ENCODE peak calls at places on chromosomes 6 and 20, in seven cellular contexts. T, L, X, U, O, J and F are unnamed samples. For H3K4me1, the result is how much of the 10 kb centered on the place peaks cover.

GRCh38 chr6:159108438-159108985 is 60.7 kb upstream of the FNDC1 start:
- DNase-seq in T (no peak), L (no peak), X (no peak), U (peak), O (no peak), J (no peak), F (no peak)

GRCh38 chr20:56143759-56144158 is 104.8 kb upstream of the MC3R start:
- DNase-seq in T (no peak), L (no peak), X (no peak), U (no peak), O (no peak), J (no peak), F (no peak)

GRCh38 chr6:30397697-30398096 is 52.7 kb downstream of the RPP21 start:
- DNase-seq in T (no peak), L (no peak), X (no peak), U (no peak), O (no peak), J (no peak), F (no peak)

GRCh38 chr20:58604410-58604881 is 46.6 kb upstream of the STX16 start:
- DNase-seq in T (no peak), L (no peak), X (no peak), U (no peak), O (peak), J (no peak), F (no peak)

GRCh38 chr6:118468682-118469465 is 79.2 kb upstream of the PLN start:
- DNase-seq in T (no peak), L (no peak), X (no peak), U (no peak), O (no peak), J (no peak), F (no peak)

GRCh38 chr20:41393705-41394066 is 27.1 kb upstream of the EMILIN3 start:
- DNase-seq in T (no peak), L (no peak), X (no peak), U (no peak), O (no peak), J (no peak), F (peak)

GRCh38 chr6:141488466-141488865 is 644.3 kb upstream of the GJE1 start:
- DNase-seq in T (no peak), L (no peak), X (no peak), U (no peak), O (no peak), J (no peak), F (no peak)

GRCh38 chr20:47866480-47866879 is 81.2 kb upstream of the SULF2 start:
- DNase-seq in T (no peak), L (no peak), X (no peak), U (no peak), O (no peak), J (no peak), F (no peak)

GRCh38 chr6:137489410-137490371 is 4.5 kb downstream of the OLIG3 start:
- DNase-seq in T (no peak), L (no peak), X (no peak), U (no peak), O (no peak), J (peak), F (no peak)

GRCh38 chr20:50203951-50204937 is 13.6 kb downstream of the CEBPB start:
- DNase-seq in T (peak), L (no peak), X (no peak), U (no peak), O (no peak), J (no peak), F (no peak)

GRCh38 chr6:26125015-26125690 is 37.9 kb downstream of the HFE start:
- DNase-seq in T (no peak), L (no peak), X (no peak), U (peak), O (peak), J (peak), F (peak)

GRCh38 chr6:113320653-113321052 is 536.5 kb upstream of the MARCKS start:
- DNase-seq in T (no peak), L (no peak), X (no peak), U (no peak), O (no peak), J (no peak), F (no peak)

GRCh38 chr20:49548371-49548947 is 19.5 kb downstream of the PTGIS start:
- DNase-seq in T (no peak), L (no peak), X (no peak), U (no peak), O (no peak), J (no peak), F (no peak)

GRCh38 chr20:32978009-32978335 is 26.3 kb downstream of the SUN5 start:
- DNase-seq in T (no peak), L (no peak), X (no peak), U (no peak), O (no peak), J (no peak), F (no peak)

GRCh38 chr20:23568320-23569011 is at the start of gene CST9L:
- DNase-seq in T (no peak), L (no peak), X (no peak), U (no peak), O (peak), J (no peak), F (no peak)

GRCh38 chr20:58634121-58634817 is 16.8 kb upstream of the STX16 start:
- DNase-seq in T (no peak), L (no peak), X (peak), U (no peak), O (peak), J (no peak), F (peak)

GRCh38 chr6:157239148-157239547 is 84.2 kb downstream of the TMEM242 start:
- DNase-seq in T (no peak), L (no peak), X (no peak), U (no peak), O (peak), J (no peak), F (peak)

GRCh38 chr6:80457044-80457933 is 350.8 kb downstream of the BCKDHB start:
- DNase-seq in T (peak), L (peak), X (peak), U (peak), O (no peak), J (no peak), F (peak)

GRCh38 chr6:134031696-134032255 is 20.6 kb downstream of the SLC2A12 start:
- DNase-seq in T (no peak), L (no peak), X (no peak), U (no peak), O (no peak), J (no peak), F (no peak)

GRCh38 chr20:56373942-56374341 is 15.2 kb downstream of the FAM210B start:
- DNase-seq in T (no peak), L (no peak), X (no peak), U (no peak), O (no peak), J (peak), F (no peak)

GRCh38 chr20:57441510-57442154 is 50.4 kb downstream of the RBM38 start:
- DNase-seq in T (no peak), L (peak), X (no peak), U (no peak), O (peak), J (no peak), F (peak)

GRCh38 chr6:446418-447366 is 55.1 kb downstream of the IRF4 start:
- DNase-seq in T (no peak), L (no peak), X (no peak), U (no peak), O (peak), J (no peak), F (no peak)

GRCh38 chr20:37235065-37235464 is 26.5 kb downstream of the GHRH start:
- DNase-seq in T (no peak), L (no peak), X (no peak), U (no peak), O (no peak), J (peak), F (no peak)

GRCh38 chr6:32785781-32786533 is 22.6 kb upstream of the HLA-DQB2 start:
- DNase-seq in T (no peak), L (no peak), X (no peak), U (peak), O (no peak), J (peak), F (peak)

GRCh38 chr6:82246370-82246769 is 1.2 kb downstream of the IBTK start:
- DNase-seq in T (no peak), L (no peak), X (no peak), U (no peak), O (no peak), J (peak), F (no peak)

GRCh38 chr6:12327391-12327790 is 37.2 kb downstream of the EDN1 start:
- DNase-seq in T (no peak), L (no peak), X (no peak), U (no peak), O (no peak), J (no peak), F (no peak)

GRCh38 chr6:85015396-85015990 is 251.1 kb upstream of the TBX18 start:
- DNase-seq in T (no peak), L (peak), X (peak), U (peak), O (no peak), J (peak), F (peak)

GRCh38 chr6:132333639-132334516 is 67.4 kb downstream of the MOXD1 start:
- DNase-seq in T (no peak), L (no peak), X (no peak), U (peak), O (no peak), J (peak), F (no peak)

GRCh38 chr6:168016756-168017525 is 19.5 kb downstream of the KIF25 start:
- DNase-seq in T (no peak), L (no peak), X (no peak), U (no peak), O (no peak), J (no peak), F (no peak)

GRCh38 chr20:63858393-63859165 is 2.7 kb upstream of the ABHD16B start:
- DNase-seq in T (peak), L (peak), X (peak), U (peak), O (peak), J (peak), F (peak)

GRCh38 chr6:45959534-45960195 is 56.0 kb downstream of the CLIC5 start:
- DNase-seq in T (no peak), L (no peak), X (no peak), U (no peak), O (no peak), J (no peak), F (no peak)

GRCh38 chr6:71419954-71420692 is 131.5 kb downstream of the OGFRL1 start:
- DNase-seq in T (peak), L (peak), X (peak), U (peak), O (peak), J (no peak), F (peak)

GRCh38 chr6:169794317-169795055 is 43.1 kb downstream of the ERMARD start:
- DNase-seq in T (no peak), L (peak), X (no peak), U (no peak), O (peak), J (no peak), F (no peak)

GRCh38 chr20:4916991-4917881 is 84.1 kb downstream of the SLC23A2 start:
- DNase-seq in T (no peak), L (no peak), X (no peak), U (no peak), O (no peak), J (no peak), F (no peak)

GRCh38 chr20:11675920-11676617 is 241.6 kb upstream of the BTBD3 start:
- DNase-seq in T (no peak), L (no peak), X (no peak), U (no peak), O (no peak), J (no peak), F (no peak)

GRCh38 chr6:1616556-1617463 is 7.1 kb downstream of the FOXC1 start:
- DNase-seq in T (no peak), L (no peak), X (no peak), U (no peak), O (no peak), J (no peak), F (no peak)

GRCh38 chr6:1615651-1616420 is 6.1 kb downstream of the FOXC1 start:
- DNase-seq in T (no peak), L (no peak), X (no peak), U (no peak), O (no peak), J (no peak), F (no peak)

GRCh38 chr6:1614448-1614766 is 4.7 kb downstream of the FOXC1 start:
- DNase-seq in T (no peak), L (no peak), X (no peak), U (no peak), O (no peak), J (no peak), F (no peak)

GRCh38 chr6:1613631-1614447 is 4.1 kb downstream of the FOXC1 start:
- DNase-seq in T (no peak), L (no peak), X (no peak), U (no peak), O (no peak), J (no peak), F (no peak)

GRCh38 chr6:1614767-1615650 is 5.3 kb downstream of the FOXC1 start:
- DNase-seq in T (no peak), L (no peak), X (no peak), U (no peak), O (no peak), J (no peak), F (no peak)
- H3K4me3 ChIP-seq in T (peak), L (no peak), X (no peak), U (peak), O (no peak), J (no peak), F (no peak)

GRCh38 chr20:3784863-3785239 is 1.7 kb downstream of the CENPB start:
- DNase-seq in T (no peak), L (no peak), X (no peak), U (no peak), O (peak), J (no peak), F (no peak)
- H3K4me1 ChIP-seq in T (under half), L (under half), X (under half), U (under half), O (half or more), J (under half), F (under half)

GRCh38 chr6:15491986-15492269 is 170.9 kb downstream of the DTNBP1 start:
- DNase-seq in T (no peak), L (no peak), X (no peak), U (no peak), O (no peak), J (no peak), F (peak)

GRCh38 chr6:15498640-15499039 is 164.2 kb downstream of the DTNBP1 start:
- DNase-seq in T (no peak), L (no peak), X (no peak), U (no peak), O (no peak), J (peak), F (no peak)

GRCh38 chr6:15493437-15494168 is 169.2 kb downstream of the DTNBP1 start:
- DNase-seq in T (no peak), L (no peak), X (no peak), U (no peak), O (no peak), J (no peak), F (no peak)

GRCh38 chr6:15496345-15497131 is 166.3 kb downstream of the DTNBP1 start:
- DNase-seq in T (no peak), L (no peak), X (no peak), U (no peak), O (no peak), J (no peak), F (no peak)

DNA sequence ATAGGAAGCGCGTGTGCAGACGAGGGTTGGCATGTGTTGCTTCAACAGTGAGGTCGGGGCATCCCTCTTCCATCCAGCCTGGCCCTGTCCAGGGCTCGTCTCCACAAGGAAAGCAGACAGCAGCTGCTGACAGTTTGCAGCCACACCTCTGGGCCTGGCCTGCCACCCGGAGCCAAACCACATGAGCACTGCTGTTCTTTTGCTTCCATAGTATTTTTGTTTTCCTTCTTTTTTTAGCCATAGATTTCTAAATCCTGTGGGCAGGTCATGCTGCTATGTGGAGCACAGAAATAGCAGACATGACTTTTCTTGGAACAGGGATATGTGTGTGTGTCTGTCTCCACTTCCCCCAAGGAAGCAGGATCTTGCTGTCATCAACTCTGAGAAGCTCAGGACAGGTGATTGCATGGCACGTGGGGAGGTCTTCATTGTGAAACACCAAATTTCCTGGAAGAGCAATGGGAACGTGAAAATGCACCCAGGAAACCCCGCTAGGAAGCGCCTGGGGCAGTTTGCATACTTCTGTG is 167.4 kb downstream of the DTNBP1 start:
- DNase-seq in T (no peak), L (no peak), X (no peak), U (no peak), O (no peak), J (no peak), F (no peak)
- TF ChIP-seq POLR2A in T (no peak), L (no peak), X (no peak), U (no peak), O (no peak), J (no peak), F (no peak)

DNA sequence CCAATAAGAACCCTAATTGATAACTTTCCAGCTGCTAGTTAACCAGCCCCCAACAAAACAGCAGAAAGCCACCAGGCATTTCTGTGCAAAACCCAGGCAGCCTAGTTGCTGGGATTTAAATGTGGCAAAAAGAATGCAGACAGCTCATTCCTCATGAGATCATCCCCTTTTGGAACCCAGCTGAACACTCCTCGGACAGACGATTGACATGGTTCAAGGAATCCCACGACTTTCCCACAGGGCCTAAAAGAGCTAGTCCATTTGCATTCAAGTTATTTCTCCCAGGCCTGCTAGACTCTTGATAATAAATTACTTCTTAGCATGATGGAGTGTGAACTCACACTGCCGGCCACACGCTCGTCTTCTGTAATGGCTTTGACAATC is 24.0 kb downstream of the JAG1 start:
- DNase-seq in T (no peak), L (no peak), X (no peak), U (no peak), O (no peak), J (no peak), F (no peak)
- H3K4me3 ChIP-seq in T (no peak), L (no peak), X (no peak), U (no peak), O (no peak), J (no peak), F (no peak)

GRCh38 chr6:25041676-25042598 is 106.2 kb upstream of the RIPOR2 start:
- DNase-seq in T (no peak), L (no peak), X (no peak), U (no peak), O (peak), J (no peak), F (no peak)
- H3K4me1 ChIP-seq in T (under half), L (under half), X (under half), U (under half), O (half or more), J (under half), F (under half)

GRCh38 chr20:420721-421574 is 12.8 kb downstream of the RBCK1 start:
- DNase-seq in T (peak), L (no peak), X (no peak), U (peak), O (peak), J (peak), F (no peak)
- TF ChIP-seq POLR2A in T (no peak), L (no peak), X (no peak), U (no peak), O (no peak), J (no peak), F (no peak)

DNA sequence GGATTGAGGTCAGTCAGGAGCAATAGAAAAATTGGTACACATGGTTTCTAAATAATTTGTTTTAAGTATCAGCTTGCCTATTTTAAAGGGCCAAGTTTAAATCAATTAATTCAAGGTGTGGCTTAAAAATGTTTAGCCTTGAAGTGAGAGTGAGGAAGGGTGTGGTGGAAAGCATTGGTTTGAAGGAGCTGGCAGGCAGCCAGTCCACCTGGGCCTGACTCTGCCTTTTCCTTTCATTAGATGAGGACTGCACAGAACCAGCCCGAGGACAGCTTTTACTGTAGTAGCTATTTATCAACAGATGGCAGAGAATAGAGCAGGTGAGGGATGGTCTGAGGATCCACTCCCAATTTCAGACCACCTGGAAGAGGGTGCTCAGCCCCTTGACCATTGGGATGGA is 42.4 kb downstream of the DHX35 start:
- DNase-seq in T (no peak), L (no peak), X (no peak), U (no peak), O (no peak), J (peak), F (no peak)
- H3K4me3 ChIP-seq in T (no peak), L (no peak), X (no peak), U (no peak), O (no peak), J (no peak), F (no peak)

GRCh38 chr20:62501801-62502495 is 26.2 kb upstream of the GATA5 start:
- DNase-seq in T (no peak), L (no peak), X (no peak), U (no peak), O (no peak), J (peak), F (no peak)
- H3K4me1 ChIP-seq in T (under half), L (under half), X (under half), U (under half), O (under half), J (half or more), F (under half)